ENCODE peak calls at places on chromosomes 16 and 17, in seven cellular contexts. L is SK-N-SH, X is omental fat pad, I is epithelial cell of proximal tubule, J is AG10803, M is lower leg skin, P is brain microvascular endothelial cell. U is an unnamed sample.

GRCh38 chr17:65027305-65027704 is 29.2 kb downstream of the GNA13 start:
- DNase-seq in P (peak; percentile 62), J (peak; percentile 48), I (peak; percentile 25), L (peak; percentile 52), X (no peak), M (no peak), U (no peak)

GRCh38 chr16:69339289-69340094 is at the start of the genes COG8 and NIP7:
- DNase-seq in J (peak; percentile 98), L (peak; percentile 96), X (peak; percentile 95), M (peak; percentile 98), P (peak; percentile 98), I (peak; percentile 91), U (peak; percentile 97)

GRCh38 chr17:48567209-48567608 is 10.9 kb downstream of the HOXB4 start:
- DNase-seq in X (no peak), L (no peak), J (no peak), I (no peak), P (no peak), M (no peak), U (no peak)

GRCh38 chr16:247027-247426 is 12.4 kb downstream of the FAM234A start:
- DNase-seq in J (no peak), M (no peak), X (no peak), I (no peak), L (no peak), P (no peak), U (no peak)

GRCh38 chr16:67393111-67393789 is at the start of gene TPPP3:
- DNase-seq in J (peak; percentile 69), L (peak; percentile 98), I (no peak), P (peak; percentile 83), M (peak; percentile 97), X (peak; percentile 68), U (peak; percentile 94)

GRCh38 chr17:17824780-17825614 is 11.8 kb downstream of the SREBF1 start:
- DNase-seq in X (no peak), M (no peak), L (no peak), P (no peak), J (no peak), I (no peak), U (no peak)

GRCh38 chr16:19666451-19666850 is 51.6 kb downstream of the KNOP1 start:
- DNase-seq in X (no peak), I (no peak), L (no peak), J (no peak), M (no peak), P (no peak), U (no peak)

GRCh38 chr17:50642722-50643656 is 8.3 kb downstream of the ABCC3 start:
- DNase-seq in I (no peak), X (no peak), M (no peak), J (no peak), L (no peak), P (no peak), U (no peak)

GRCh38 chr17:68449021-68449739 is 8.1 kb downstream of the WIPI1 start:
- DNase-seq in M (no peak), L (no peak), J (no peak), P (no peak), I (no peak), X (no peak), U (no peak)

GRCh38 chr17:68719431-68719830 is 118.3 kb upstream of the FAM20A start:
- DNase-seq in P (no peak), J (peak; percentile 61), M (no peak), I (no peak), L (no peak), X (no peak), U (no peak)

GRCh38 chr17:40477796-40478195 is 23.6 kb downstream of the TNS4 start:
- DNase-seq in P (no peak), J (no peak), I (no peak), M (no peak), X (no peak), L (no peak), U (no peak)

DNA sequence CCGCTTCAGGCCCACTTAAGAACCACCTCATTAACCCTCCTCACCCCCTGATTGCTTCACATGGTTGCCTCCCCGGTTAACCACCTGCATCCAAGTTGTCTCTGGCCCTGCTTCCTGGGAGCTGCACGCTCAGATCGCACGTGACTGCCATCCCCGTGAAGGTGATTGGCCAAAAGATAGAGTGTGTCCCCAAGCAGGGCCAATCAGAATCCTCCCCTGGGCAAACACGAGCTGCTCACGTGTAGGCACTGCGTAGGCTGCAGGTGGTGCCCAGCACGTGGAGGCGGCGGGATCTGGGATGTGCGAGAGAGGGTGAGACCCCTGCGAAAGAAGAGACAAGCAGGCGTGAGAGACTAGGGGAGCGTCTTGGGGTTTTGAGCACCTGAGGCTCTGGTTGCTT is 111.8 kb upstream of the CRHR1 start:
- DNase-seq in L (no peak), P (no peak), M (no peak), I (no peak), X (no peak), J (no peak), U (no peak)
- TF ChIP-seq CTCF in L (no peak), P (no peak), M (no peak), I (no peak), X (no peak), J (no peak), U (no peak)

DNA sequence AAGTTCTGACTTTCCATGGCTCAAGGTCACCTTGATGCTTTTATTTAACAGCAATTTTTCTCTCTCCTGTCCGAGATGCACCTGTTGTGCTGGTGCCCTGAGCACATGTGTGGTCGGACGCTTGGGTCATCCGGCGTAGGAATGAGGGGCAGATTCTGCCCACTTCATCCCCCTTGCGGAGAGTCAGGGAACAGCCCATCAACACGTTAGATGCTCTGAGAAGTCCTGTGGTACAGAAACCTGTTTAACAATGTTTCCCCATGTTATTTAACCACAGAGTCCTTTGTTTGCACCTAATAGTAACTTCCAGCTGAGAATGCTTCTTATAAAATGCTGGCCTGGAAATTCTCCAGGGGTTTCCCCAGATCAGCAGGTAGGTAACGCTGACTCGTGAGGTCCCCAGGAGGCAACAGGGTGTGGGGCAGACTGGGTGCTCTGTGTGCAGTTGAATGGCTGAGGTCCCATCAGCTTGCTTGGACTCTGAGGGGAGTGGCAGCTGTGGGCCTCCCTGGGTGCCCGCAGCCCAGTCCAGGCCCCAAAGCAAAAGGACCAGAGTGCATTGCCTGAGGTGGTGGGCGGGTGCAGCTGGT is 17.8 kb downstream of the DOC2B start:
- DNase-seq in P (no peak), L (no peak), J (no peak), X (no peak), I (no peak), M (no peak), U (no peak)
- TF ChIP-seq CTCF in P (peak; percentile 36), L (no peak), J (peak; percentile 41), X (no peak), I (peak; percentile 16), M (no peak), U (no peak)

GRCh38 chr17:76527430-76528111 is 9.9 kb downstream of the CYGB start:
- DNase-seq in I (no peak), P (peak; percentile 63), J (peak; percentile 15), X (peak; percentile 62), M (no peak), L (peak; percentile 71), U (no peak)
- TF ChIP-seq CTCF in I (peak; percentile 8), P (peak; percentile 47), J (no peak), X (peak; percentile 26), M (no peak), L (no peak), U (no peak)

DNA sequence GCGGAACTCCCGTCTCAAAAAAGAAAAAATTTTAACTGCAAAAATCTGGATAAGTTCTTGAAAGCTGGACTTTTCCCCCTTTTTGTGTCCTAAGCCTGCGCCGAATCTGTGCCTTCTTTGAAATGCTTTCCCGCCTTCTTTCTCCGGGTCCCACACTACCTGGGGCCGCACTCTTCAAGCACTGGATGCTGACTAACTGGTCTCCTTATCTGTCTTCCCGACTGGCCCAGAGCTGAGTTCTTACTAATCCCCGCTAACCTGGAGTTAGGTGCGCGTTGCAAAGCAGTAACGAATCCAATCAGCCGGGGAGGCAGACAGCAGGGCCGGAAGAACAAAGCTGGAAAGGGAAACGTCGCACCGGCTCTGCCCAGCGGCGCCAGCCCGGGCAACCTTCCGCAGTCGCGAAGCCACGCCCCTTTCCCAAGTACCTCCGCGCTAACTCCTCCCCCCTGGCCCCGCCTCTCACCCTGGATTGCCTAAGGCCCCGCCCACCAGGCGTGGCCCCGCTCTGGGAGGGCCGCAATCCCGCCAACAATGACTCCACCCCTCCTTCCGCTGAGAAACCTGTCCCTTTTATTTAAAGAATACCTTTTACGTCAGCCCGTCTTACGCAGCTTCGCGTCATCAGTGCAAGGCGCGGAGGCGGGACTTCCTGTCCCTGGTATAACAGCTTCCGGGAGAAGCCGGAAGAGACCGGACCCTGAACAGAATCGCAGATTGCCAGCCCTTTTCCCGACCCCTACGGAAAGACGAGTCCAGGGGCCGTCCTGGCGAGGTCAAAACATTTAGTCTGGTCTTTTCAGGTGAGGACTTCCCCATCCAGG is at the start of gene TMUB2:
- DNase-seq in X (peak; percentile 95), L (peak; percentile 100), M (peak; percentile 100), P (peak; percentile 99), J (peak; percentile 99), I (peak; percentile 95), U (peak; percentile 99)
- TF ChIP-seq CTCF in X (no peak), L (no peak), M (no peak), P (no peak), J (no peak), I (no peak), U (no peak)

GRCh38 chr17:1147664-1148063 is 32.1 kb downstream of the ABR start:
- DNase-seq in I (peak; percentile 19), J (peak; percentile 20), L (no peak), P (peak; percentile 54), M (no peak), X (no peak), U (no peak)
- TF ChIP-seq CTCF in I (peak; percentile 81), J (peak; percentile 39), L (peak; percentile 60), P (peak; percentile 81), M (no peak), X (no peak), U (peak; percentile 20)